ENCODE peak calls at places on chromosome 6, in eight cellular contexts. T is neural crest cell, L is mucosa of descending colon, E is astrocyte of the cerebellum, A is Calu3, S is BJ, P is psoas muscle, Q is prostate gland. B is an unnamed sample.

GRCh38 chr6:21771626-21772320 is 178.2 kb downstream of the SOX4 start:
- DNase-seq in T (no peak), L (no peak), E (no peak), A (no peak), S (no peak), P (no peak), Q (no peak), B (no peak)

GRCh38 chr6:15332441-15332840 is 86.6 kb downstream of the JARID2 start:
- DNase-seq in T (no peak), L (no peak), E (no peak), A (no peak), S (no peak), P (no peak), Q (no peak), B (no peak)

GRCh38 chr6:35061102-35061615 is 80.0 kb downstream of the TCP11 start:
- DNase-seq in T (no peak), L (no peak), E (no peak), A (no peak), S (no peak), P (peak), Q (no peak), B (no peak)

GRCh38 chr6:136616527-136616926 is 66.3 kb upstream of the MAP7 start:
- DNase-seq in T (no peak), L (no peak), E (no peak), A (no peak), S (no peak), P (no peak), Q (no peak), B (no peak)

GRCh38 chr6:130655586-130655985 is 171.6 kb upstream of the SMLR1 start:
- DNase-seq in T (no peak), L (no peak), E (no peak), A (no peak), S (no peak), P (no peak), Q (no peak), B (no peak)

GRCh38 chr6:90135672-90136071 is 161.0 kb downstream of the BACH2 start:
- DNase-seq in T (no peak), L (no peak), E (peak), A (no peak), S (no peak), P (peak), Q (no peak), B (no peak)

GRCh38 chr6:153117986-153118886 is 12.8 kb downstream of the RGS17 start:
- DNase-seq in T (no peak), L (no peak), E (no peak), A (no peak), S (peak), P (no peak), Q (no peak), B (no peak)

GRCh38 chr6:20439558-20439957 is 37.9 kb downstream of the E2F3 start:
- DNase-seq in T (no peak), L (no peak), E (no peak), A (no peak), S (no peak), P (no peak), Q (no peak), B (no peak)

GRCh38 chr6:42963855-42964605 is 3.5 kb downstream of the GNMT start:
- DNase-seq in T (peak), L (no peak), E (no peak), A (peak), S (no peak), P (no peak), Q (no peak), B (peak)

GRCh38 chr6:37698264-37699137 is 818 bp upstream of the MDGA1 start:
- DNase-seq in T (peak), L (peak), E (no peak), A (peak), S (no peak), P (peak), Q (peak), B (peak)

GRCh38 chr6:73665686-73666319 is 12.0 kb upstream of the SLC17A5 start:
- DNase-seq in T (no peak), L (no peak), E (no peak), A (no peak), S (no peak), P (no peak), Q (no peak), B (no peak)

GRCh38 chr6:12801141-12801540 is 84.6 kb downstream of the PHACTR1 start:
- DNase-seq in T (no peak), L (no peak), E (no peak), A (no peak), S (no peak), P (no peak), Q (no peak), B (no peak)

GRCh38 chr6:89298680-89299450 is 16.2 kb downstream of the GABRR2 start:
- DNase-seq in T (no peak), L (no peak), E (no peak), A (peak), S (no peak), P (no peak), Q (no peak), B (no peak)

GRCh38 chr6:5175195-5175594 is 85.6 kb downstream of the LYRM4 start:
- DNase-seq in T (peak), L (no peak), E (no peak), A (no peak), S (no peak), P (no peak), Q (no peak), B (peak)

GRCh38 chr6:43204271-43205105 is 22.5 kb downstream of the CUL9 start:
- DNase-seq in T (no peak), L (no peak), E (no peak), A (no peak), S (no peak), P (no peak), Q (no peak), B (no peak)

GRCh38 chr6:124964764-124965105 is 2.5 kb downstream of the RNF217 start:
- DNase-seq in T (no peak), L (no peak), E (no peak), A (no peak), S (no peak), P (no peak), Q (no peak), B (no peak)

DNA sequence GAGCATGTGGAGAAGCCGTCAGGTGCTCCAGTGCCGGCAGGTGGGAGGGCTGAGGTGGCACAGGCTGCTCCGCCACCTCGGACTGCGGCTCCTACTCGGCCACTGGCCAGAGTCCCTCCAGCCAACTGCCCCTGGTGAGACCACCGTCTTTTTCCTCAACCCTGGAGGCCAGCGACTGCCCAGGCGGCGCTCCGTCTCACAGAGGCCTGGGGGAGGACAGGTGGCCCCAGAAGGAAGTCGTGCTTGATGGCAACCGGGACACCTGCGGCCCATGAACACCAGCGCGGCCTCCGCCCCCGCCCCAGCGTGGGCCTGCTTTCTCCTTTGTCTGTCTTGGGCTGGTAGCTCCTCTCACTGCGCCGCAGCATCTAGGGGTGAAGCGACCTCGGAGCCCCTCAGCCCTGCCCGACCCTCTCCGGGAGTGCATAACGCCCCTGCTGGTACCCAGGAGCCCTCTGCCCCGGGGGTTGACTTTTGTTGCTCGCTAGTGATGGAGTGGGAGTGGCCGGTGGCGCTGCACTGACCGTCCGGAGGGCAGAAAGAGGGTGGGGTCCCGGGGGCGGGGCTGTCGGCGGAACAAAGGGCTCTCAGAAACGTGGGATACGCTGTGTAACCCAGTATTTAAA is 706 bp upstream of the TUBB2B start:
- DNase-seq in T (peak), L (no peak), E (no peak), A (no peak), S (no peak), P (no peak), Q (no peak), B (peak)
- TF ChIP-seq CTCF in T (no peak), L (no peak), E (no peak), A (no peak), S (no peak), P (no peak), Q (no peak), B (no peak)

GRCh38 chr6:72560721-72561593 is 60.9 kb upstream of the KCNQ5 start:
- DNase-seq in T (no peak), L (no peak), E (no peak), A (no peak), S (no peak), P (no peak), Q (no peak), B (no peak)
- TF ChIP-seq CTCF in T (peak), L (no peak), E (no peak), A (no peak), S (no peak), P (no peak), Q (no peak), B (no peak)

GRCh38 chr6:137697267-137697938 is 169.7 kb upstream of the TNFAIP3 start:
- DNase-seq in T (no peak), L (peak), E (peak), A (no peak), S (no peak), P (no peak), Q (no peak), B (peak)
- TF ChIP-seq CTCF in T (no peak), L (no peak), E (no peak), A (no peak), S (peak), P (no peak), Q (no peak), B (no peak)

GRCh38 chr6:107612762-107613415 is 123.0 kb downstream of the SOBP start:
- DNase-seq in T (no peak), L (no peak), E (no peak), A (no peak), S (no peak), P (no peak), Q (no peak), B (no peak)
- TF ChIP-seq CTCF in T (no peak), L (no peak), E (no peak), A (no peak), S (no peak), P (no peak), Q (no peak), B (no peak)

GRCh38 chr6:49915035-49915434 is 48.7 kb upstream of the CRISP1 start:
- DNase-seq in T (no peak), L (no peak), E (no peak), A (no peak), S (no peak), P (peak), Q (peak), B (no peak)
- TF ChIP-seq CTCF in T (no peak), L (no peak), E (no peak), A (no peak), S (no peak), P (no peak), Q (no peak), B (no peak)

GRCh38 chr6:2354138-2354491 is 108.7 kb upstream of the GMDS start:
- DNase-seq in T (no peak), L (no peak), E (no peak), A (no peak), S (no peak), P (no peak), Q (no peak), B (no peak)
- TF ChIP-seq CTCF in T (no peak), L (no peak), E (no peak), A (no peak), S (no peak), P (no peak), Q (no peak), B (no peak)

GRCh38 chr6:39861663-39862062 is 69.5 kb downstream of the DAAM2 start:
- DNase-seq in T (no peak), L (no peak), E (no peak), A (no peak), S (no peak), P (no peak), Q (no peak), B (no peak)

GRCh38 chr6:39865011-39865888 is 69.0 kb downstream of the MOCS1 start:
- DNase-seq in T (peak), L (peak), E (no peak), A (peak), S (no peak), P (peak), Q (peak), B (peak)

GRCh38 chr6:39870950-39871349 is 63.3 kb downstream of the MOCS1 start:
- DNase-seq in T (no peak), L (no peak), E (no peak), A (no peak), S (no peak), P (no peak), Q (no peak), B (no peak)

GRCh38 chr6:39873439-39873838 is 60.8 kb downstream of the MOCS1 start:
- DNase-seq in T (no peak), L (no peak), E (no peak), A (no peak), S (no peak), P (no peak), Q (no peak), B (no peak)

GRCh38 chr6:39867592-39867991 is 66.7 kb downstream of the MOCS1 start:
- DNase-seq in T (no peak), L (no peak), E (no peak), A (peak), S (no peak), P (no peak), Q (no peak), B (no peak)
- TF ChIP-seq CTCF in T (peak), L (no peak), E (peak), A (no peak), S (no peak), P (no peak), Q (no peak), B (no peak)

DNA sequence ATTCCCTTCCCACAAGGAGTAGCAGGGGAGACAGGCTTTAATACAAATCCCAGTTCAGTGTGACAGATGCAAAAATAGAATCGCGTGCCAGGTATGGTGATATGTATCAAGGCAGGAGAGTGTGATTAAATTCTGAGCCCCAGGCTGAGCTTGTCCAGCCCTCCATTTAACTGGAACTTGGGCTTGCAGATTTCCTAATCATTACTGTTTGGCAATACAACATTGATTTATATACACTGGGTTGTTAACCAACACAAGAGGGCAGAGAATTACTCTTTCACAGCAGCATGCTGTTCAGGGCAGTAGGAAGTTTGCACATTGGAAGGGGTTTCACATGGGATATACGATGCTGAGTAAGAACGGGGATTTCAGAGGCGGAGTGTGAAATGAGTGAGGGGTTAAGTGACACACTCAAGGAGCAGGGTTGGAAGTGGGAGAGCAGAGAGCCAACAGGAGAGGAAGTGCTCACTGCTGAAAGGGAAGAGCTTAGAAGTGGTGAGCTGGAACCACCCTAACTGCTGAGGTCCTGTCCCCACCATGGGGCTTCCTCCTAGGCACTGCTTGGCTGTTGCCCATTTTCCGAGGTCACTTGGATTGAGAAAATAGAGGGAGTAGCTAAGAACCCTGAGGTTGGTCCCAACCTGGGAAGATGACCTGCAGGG is 70.9 kb upstream of the ATXN1 start:
- DNase-seq in T (no peak), L (no peak), E (no peak), A (no peak), S (no peak), P (no peak), Q (no peak), B (no peak)
- TF ChIP-seq CTCF in T (no peak), L (no peak), E (no peak), A (no peak), S (no peak), P (no peak), Q (no peak), B (no peak)

B was measured in nephron progenitor cell.